ENCODE peak calls at places on chromosome 2, in nine cellular contexts. F is HCT116, T is endodermal cell, X is choroid plexus epithelial cell, U is cardiac fibroblast, A is ovary, O is AG04449, N is AG04450, Q is kidney epithelial cell. B is an unnamed sample.
A peak's percentile ranks its signal among the peaks of the same experiment; 100 is the strongest.

GRCh38 chr2:166090900-166091299 is 36.9 kb downstream of the SCN1A start:
- DNase-seq in O (no peak), A (no peak), X (peak; percentile 90), T (no peak), F (no peak), U (peak; percentile 67), Q (no peak), N (no peak), B (peak; percentile 87)

GRCh38 chr2:85430780-85431601 is 12.5 kb downstream of the SH2D6 start:
- DNase-seq in F (no peak), O (no peak), N (no peak), A (no peak), T (peak; percentile 96), U (no peak), Q (no peak), X (no peak), B (no peak)

GRCh38 chr2:143451622-143452021 is 322.4 kb downstream of the ARHGAP15 start:
- DNase-seq in U (no peak), Q (peak; percentile 21), T (no peak), A (no peak), X (no peak), O (no peak), N (no peak), F (no peak), B (peak; percentile 68)

GRCh38 chr2:8572712-8573233 is 109.1 kb upstream of the ID2 start:
- DNase-seq in N (no peak), U (no peak), A (no peak), F (no peak), Q (no peak), X (no peak), T (no peak), O (no peak), B (no peak)

GRCh38 chr2:209629622-209630021 is 142.0 kb upstream of the UNC80 start:
- DNase-seq in T (no peak), U (peak; percentile 54), O (peak; percentile 29), Q (peak; percentile 69), X (peak; percentile 71), A (no peak), N (no peak), F (no peak), B (peak; percentile 65)

GRCh38 chr2:148752977-148753376 is 108.4 kb downstream of the EPC2 start:
- DNase-seq in X (no peak), U (no peak), N (no peak), O (no peak), F (no peak), A (no peak), T (no peak), Q (no peak), B (no peak)

GRCh38 chr2:207676827-207677354 is 34.5 kb upstream of the CCNYL1 start:
- DNase-seq in U (peak; percentile 91), Q (peak; percentile 70), N (peak; percentile 62), T (no peak), F (no peak), X (peak; percentile 91), A (no peak), O (peak; percentile 64), B (peak; percentile 73)

GRCh38 chr2:179712825-179713224 is 148.6 kb downstream of the ZNF385B start:
- DNase-seq in O (no peak), U (no peak), F (no peak), N (no peak), T (no peak), X (no peak), A (no peak), Q (no peak), B (no peak)

GRCh38 chr2:127161176-127162136 is 54.5 kb upstream of the BIN1 start:
- DNase-seq in A (peak; percentile 54), O (no peak), X (peak; percentile 27), U (no peak), Q (no peak), F (no peak), T (no peak), N (no peak), B (no peak)

GRCh38 chr2:159052157-159052561 is 83.7 kb downstream of the TANC1 start:
- DNase-seq in O (no peak), T (no peak), X (no peak), Q (no peak), A (no peak), F (no peak), U (no peak), N (no peak), B (no peak)

GRCh38 chr2:207223051-207223450 is 57.3 kb upstream of the KLF7 start:
- DNase-seq in A (no peak), X (peak; percentile 81), U (no peak), T (no peak), N (peak; percentile 38), F (no peak), O (no peak), Q (peak; percentile 60), B (peak; percentile 78)

GRCh38 chr2:230362030-230362691 is 35.2 kb downstream of the SP140L start:
- DNase-seq in X (no peak), T (no peak), U (no peak), Q (no peak), N (no peak), A (no peak), O (no peak), F (no peak), B (no peak)

GRCh38 chr2:176999331-176999730 is 213.3 kb upstream of the HNRNPA3 start:
- DNase-seq in X (peak; percentile 14), N (no peak), Q (no peak), T (no peak), O (no peak), A (no peak), F (no peak), U (peak; percentile 17), B (peak; percentile 98)

GRCh38 chr2:128308284-128308731 is 10.4 kb downstream of the HS6ST1 start:
- DNase-seq in T (peak; percentile 41), F (no peak), O (no peak), N (no peak), Q (no peak), U (no peak), X (no peak), A (peak; percentile 26), B (no peak)

GRCh38 chr2:211132586-211132985 is 576.2 kb downstream of the CPS1 start:
- DNase-seq in T (no peak), O (no peak), F (no peak), X (peak; percentile 71), N (no peak), U (peak; percentile 51), A (no peak), Q (no peak), B (no peak)

GRCh38 chr2:71578665-71579371 is 125.5 kb downstream of the DYSF start:
- DNase-seq in U (peak; percentile 57), X (peak; percentile 15), O (no peak), N (no peak), T (no peak), F (no peak), A (no peak), Q (no peak), B (peak; percentile 40)
- TF ChIP-seq CTCF in U (no peak), X (no peak), O (no peak), N (no peak), T (no peak), F (no peak), A (no peak), Q (no peak), B (no peak)

GRCh38 chr2:223600056-223600455 is 2.1 kb downstream of the SCG2 start:
- DNase-seq in T (no peak), A (no peak), O (no peak), X (no peak), U (no peak), Q (no peak), F (no peak), N (no peak), B (peak; percentile 22)

GRCh38 chr2:223602972-223603371 is 811 bp upstream of the SCG2 start:
- DNase-seq in O (no peak), N (no peak), F (no peak), A (no peak), X (peak; percentile 69), U (no peak), T (no peak), Q (no peak), B (no peak)

GRCh38 chr2:223604231-223604630 is 2.1 kb upstream of the SCG2 start:
- DNase-seq in Q (no peak), A (no peak), F (no peak), N (no peak), T (no peak), X (no peak), O (no peak), U (no peak), B (no peak)

GRCh38 chr2:223599646-223600009 is 2.5 kb downstream of the SCG2 start:
- DNase-seq in A (no peak), U (no peak), X (peak; percentile 62), O (no peak), F (no peak), N (no peak), Q (no peak), T (no peak), B (peak; percentile 55)

GRCh38 chr2:223601932-223602676 is at the start of gene SCG2:
- DNase-seq in T (peak; percentile 90), A (peak; percentile 67), N (peak; percentile 87), F (peak; percentile 59), Q (peak; percentile 60), X (peak; percentile 99), U (peak; percentile 93), O (peak; percentile 60), B (peak; percentile 91)
- H3K4me3 ChIP-seq in T (no peak within 1 kb of the TSS), A (no peak within 1 kb of the TSS), N (no peak within 1 kb of the TSS), F (peak within 1 kb of the TSS; percentile 19), Q (no peak within 1 kb of the TSS), X (peak within 1 kb of the TSS; percentile 54), U (no peak within 1 kb of the TSS), O (peak within 1 kb of the TSS; percentile 20), B (no peak within 1 kb of the TSS)

DNA sequence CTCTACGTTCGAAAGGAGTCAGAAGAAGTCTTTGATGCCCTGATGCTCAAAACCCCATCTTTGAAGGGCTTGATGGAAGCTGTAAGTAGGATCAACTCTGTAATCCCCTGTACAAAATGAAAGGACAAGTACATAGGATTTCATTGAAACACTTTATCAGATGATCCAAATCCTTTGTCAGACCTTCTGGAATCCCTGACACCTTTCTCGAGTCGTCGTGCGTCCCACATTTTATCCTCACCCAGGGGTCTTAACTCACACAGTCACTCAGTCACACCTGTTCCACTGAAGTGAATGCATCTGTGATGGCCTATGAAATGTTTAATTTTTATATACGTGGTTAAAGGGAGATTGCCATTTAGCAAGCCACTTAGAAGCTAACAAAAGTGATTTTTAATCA is 44.8 kb downstream of the GRHL1 start:
- DNase-seq in X (no peak), A (no peak), T (no peak), O (no peak), Q (no peak), F (no peak), N (no peak), U (no peak), B (no peak)
- TF ChIP-seq CTCF in X (no peak), A (no peak), T (no peak), O (no peak), Q (no peak), F (no peak), N (no peak), U (no peak), B (no peak)

GRCh38 chr2:203490391-203490790 is 44.7 kb downstream of the RAPH1 start:
- DNase-seq in U (no peak), Q (no peak), A (no peak), T (no peak), N (no peak), F (no peak), X (no peak), O (no peak), B (no peak)

GRCh38 chr2:203492965-203493364 is 42.1 kb downstream of the RAPH1 start:
- DNase-seq in N (no peak), U (no peak), A (no peak), X (peak; percentile 13), T (no peak), O (no peak), F (no peak), Q (no peak), B (peak; percentile 35)

GRCh38 chr2:203484266-203485112 is 50.6 kb downstream of the RAPH1 start:
- DNase-seq in T (peak; percentile 70), X (peak; percentile 57), N (no peak), U (peak; percentile 60), O (no peak), A (no peak), Q (no peak), F (no peak), B (peak; percentile 40)

GRCh38 chr2:203489531-203489930 is 45.6 kb downstream of the RAPH1 start:
- DNase-seq in F (no peak), U (no peak), Q (no peak), O (no peak), N (no peak), A (no peak), X (no peak), T (no peak), B (no peak)
- H3K4me3 ChIP-seq in F (no peak overlapping the region), U (no peak overlapping the region), Q (no peak overlapping the region), O (no peak overlapping the region), N (no peak overlapping the region), A (no peak overlapping the region), X (no peak overlapping the region), T (no peak overlapping the region), B (no peak overlapping the region)

B was measured in fibroblast of mammary gland.